ENCODE peak calls at places on chromosome 1, in six cellular contexts. G, C, M, Y, P and I are unnamed samples.

GRCh38 chr1:182357913-182358312 is 33.7 kb downstream of the GLUL start:
- DNase-seq in G (no peak), C (no peak), M (no peak), Y (no peak), P (no peak), I (no peak)

GRCh38 chr1:17503146-17503545 is 36.4 kb upstream of the ARHGEF10L start:
- DNase-seq in G (no peak), C (no peak), M (no peak), Y (no peak), P (no peak), I (no peak)

GRCh38 chr1:11680270-11681070 is 478 bp downstream of the MAD2L2 start:
- DNase-seq in G (no peak), C (no peak), M (no peak), Y (no peak), P (no peak), I (no peak)

GRCh38 chr1:166165661-166166399 is 971 bp downstream of the FAM78B start:
- DNase-seq in G (peak; percentile 3), C (no peak), M (peak; percentile 21), Y (peak; percentile 11), P (no peak), I (no peak)

GRCh38 chr1:244952940-244953339 is 88.6 kb upstream of the HNRNPU start:
- DNase-seq in G (no peak), C (no peak), M (no peak), Y (no peak), P (no peak), I (no peak)

GRCh38 chr1:243944429-243945160 is 94.6 kb upstream of the AKT3 start:
- DNase-seq in G (no peak), C (no peak), M (no peak), Y (peak; percentile 41), P (no peak), I (no peak)

GRCh38 chr1:54254055-54254454 is 54.1 kb downstream of the MRPL37 start:
- DNase-seq in G (no peak), C (no peak), M (no peak), Y (peak; percentile 63), P (no peak), I (no peak)

GRCh38 chr1:172487550-172487949 is 43.7 kb upstream of the PIGC start:
- DNase-seq in G (no peak), C (no peak), M (no peak), Y (no peak), P (no peak), I (no peak)

GRCh38 chr1:66282343-66282852 is 251.6 kb upstream of the SGIP1 start:
- DNase-seq in G (peak; percentile 38), C (peak; percentile 79), M (peak; percentile 93), Y (peak; percentile 88), P (peak; percentile 56), I (peak; percentile 98)

GRCh38 chr1:225811622-225812487 is 1.9 kb downstream of the EPHX1 start:
- DNase-seq in G (no peak), C (no peak), M (no peak), Y (no peak), P (no peak), I (no peak)

GRCh38 chr1:91856996-91857395 is 29.0 kb downstream of the TGFBR3 start:
- DNase-seq in G (no peak), C (no peak), M (no peak), Y (no peak), P (no peak), I (no peak)